ENCODE peak calls at places on chromosomes 11 and 22, in nine cellular contexts. One of them, this sample, is unnamed.

GRCh38 chr11:9231848-9232177 is 33.3 kb downstream of the DENND5A start:
- DNase-seq in GM04504: peak
- DNase-seq in GM10248: peak
- DNase-seq in naive thymus-derived CD8-positive, alpha-beta T cell: no peak
- DNase-seq in ACHN: no peak
- DNase-seq in AG08396: peak
- DNase-seq in stimulated activated CD8-positive, alpha-beta memory T cell treated with anti-CD3 and anti-CD28 coated beads, Interleukin-15, amount 100 ng/mL, for 4 hours: no peak
- DNase-seq in activated CD4-positive, alpha-beta T cell treated with anti-CD3 and anti-CD28 coated beads for 24 hours: no peak
- DNase-seq in bronchial epithelial cell: no peak
- DNase-seq in this sample: no peak

GRCh38 chr11:103295704-103296103 is 186.5 kb downstream of the DYNC2H1 start:
- DNase-seq in GM04504: no peak
- DNase-seq in GM10248: no peak
- DNase-seq in naive thymus-derived CD8-positive, alpha-beta T cell: no peak
- DNase-seq in ACHN: peak
- DNase-seq in AG08396: no peak
- DNase-seq in stimulated activated CD8-positive, alpha-beta memory T cell treated with anti-CD3 and anti-CD28 coated beads, Interleukin-15, amount 100 ng/mL, for 4 hours: no peak
- DNase-seq in activated CD4-positive, alpha-beta T cell treated with anti-CD3 and anti-CD28 coated beads for 24 hours: no peak
- DNase-seq in bronchial epithelial cell: no peak
- DNase-seq in this sample: no peak

GRCh38 chr11:70669281-70669680 is 271.0 kb downstream of the CTTN start:
- DNase-seq in GM04504: no peak
- DNase-seq in GM10248: no peak
- DNase-seq in naive thymus-derived CD8-positive, alpha-beta T cell: no peak
- DNase-seq in ACHN: no peak
- DNase-seq in AG08396: no peak
- DNase-seq in stimulated activated CD8-positive, alpha-beta memory T cell treated with anti-CD3 and anti-CD28 coated beads, Interleukin-15, amount 100 ng/mL, for 4 hours: no peak
- DNase-seq in activated CD4-positive, alpha-beta T cell treated with anti-CD3 and anti-CD28 coated beads for 24 hours: no peak
- DNase-seq in bronchial epithelial cell: no peak
- DNase-seq in this sample: no peak

GRCh38 chr11:108713076-108713790 is 48.4 kb downstream of the DDX10 start:
- DNase-seq in GM04504: no peak
- DNase-seq in GM10248: peak
- DNase-seq in naive thymus-derived CD8-positive, alpha-beta T cell: no peak
- DNase-seq in ACHN: no peak
- DNase-seq in AG08396: no peak
- DNase-seq in stimulated activated CD8-positive, alpha-beta memory T cell treated with anti-CD3 and anti-CD28 coated beads, Interleukin-15, amount 100 ng/mL, for 4 hours: no peak
- DNase-seq in activated CD4-positive, alpha-beta T cell treated with anti-CD3 and anti-CD28 coated beads for 24 hours: no peak
- DNase-seq in bronchial epithelial cell: no peak
- DNase-seq in this sample: no peak

GRCh38 chr22:23402275-23403151 is 177.6 kb downstream of the IGLL1 start:
- DNase-seq in GM04504: no peak
- DNase-seq in GM10248: peak
- DNase-seq in naive thymus-derived CD8-positive, alpha-beta T cell: peak
- DNase-seq in ACHN: peak
- DNase-seq in AG08396: peak
- DNase-seq in stimulated activated CD8-positive, alpha-beta memory T cell treated with anti-CD3 and anti-CD28 coated beads, Interleukin-15, amount 100 ng/mL, for 4 hours: no peak
- DNase-seq in activated CD4-positive, alpha-beta T cell treated with anti-CD3 and anti-CD28 coated beads for 24 hours: peak
- DNase-seq in bronchial epithelial cell: peak
- DNase-seq in this sample: no peak

GRCh38 chr11:26936109-26936508 is 57.8 kb upstream of the FIBIN start:
- DNase-seq in GM04504: no peak
- DNase-seq in GM10248: no peak
- DNase-seq in naive thymus-derived CD8-positive, alpha-beta T cell: no peak
- DNase-seq in ACHN: no peak
- DNase-seq in AG08396: no peak
- DNase-seq in stimulated activated CD8-positive, alpha-beta memory T cell treated with anti-CD3 and anti-CD28 coated beads, Interleukin-15, amount 100 ng/mL, for 4 hours: no peak
- DNase-seq in activated CD4-positive, alpha-beta T cell treated with anti-CD3 and anti-CD28 coated beads for 24 hours: no peak
- DNase-seq in bronchial epithelial cell: no peak
- DNase-seq in this sample: peak

GRCh38 chr11:29159552-29160465 is 857.0 kb downstream of the KCNA4 start:
- DNase-seq in GM04504: peak
- DNase-seq in GM10248: peak
- DNase-seq in naive thymus-derived CD8-positive, alpha-beta T cell: no peak
- DNase-seq in ACHN: peak
- DNase-seq in AG08396: peak
- DNase-seq in stimulated activated CD8-positive, alpha-beta memory T cell treated with anti-CD3 and anti-CD28 coated beads, Interleukin-15, amount 100 ng/mL, for 4 hours: no peak
- DNase-seq in activated CD4-positive, alpha-beta T cell treated with anti-CD3 and anti-CD28 coated beads for 24 hours: no peak
- DNase-seq in bronchial epithelial cell: peak
- DNase-seq in this sample: no peak

GRCh38 chr22:49951001-49951677 is 9.4 kb upstream of the PIM3 start:
- DNase-seq in GM04504: no peak
- DNase-seq in GM10248: peak
- DNase-seq in naive thymus-derived CD8-positive, alpha-beta T cell: no peak
- DNase-seq in ACHN: no peak
- DNase-seq in AG08396: no peak
- DNase-seq in stimulated activated CD8-positive, alpha-beta memory T cell treated with anti-CD3 and anti-CD28 coated beads, Interleukin-15, amount 100 ng/mL, for 4 hours: peak
- DNase-seq in activated CD4-positive, alpha-beta T cell treated with anti-CD3 and anti-CD28 coated beads for 24 hours: no peak
- DNase-seq in bronchial epithelial cell: peak
- DNase-seq in this sample: no peak

GRCh38 chr22:25627271-25627848 is 62.9 kb downstream of the GRK3 start:
- DNase-seq in GM04504: no peak
- DNase-seq in GM10248: no peak
- DNase-seq in naive thymus-derived CD8-positive, alpha-beta T cell: no peak
- DNase-seq in ACHN: no peak
- DNase-seq in AG08396: no peak
- DNase-seq in stimulated activated CD8-positive, alpha-beta memory T cell treated with anti-CD3 and anti-CD28 coated beads, Interleukin-15, amount 100 ng/mL, for 4 hours: no peak
- DNase-seq in activated CD4-positive, alpha-beta T cell treated with anti-CD3 and anti-CD28 coated beads for 24 hours: no peak
- DNase-seq in bronchial epithelial cell: peak
- DNase-seq in this sample: no peak

GRCh38 chr22:50261615-50262459 is at the start of gene MAPK12:
- DNase-seq in GM04504: no peak
- DNase-seq in GM10248: peak
- DNase-seq in naive thymus-derived CD8-positive, alpha-beta T cell: no peak
- DNase-seq in ACHN: peak
- DNase-seq in AG08396: peak
- DNase-seq in stimulated activated CD8-positive, alpha-beta memory T cell treated with anti-CD3 and anti-CD28 coated beads, Interleukin-15, amount 100 ng/mL, for 4 hours: no peak
- DNase-seq in activated CD4-positive, alpha-beta T cell treated with anti-CD3 and anti-CD28 coated beads for 24 hours: no peak
- DNase-seq in bronchial epithelial cell: no peak
- DNase-seq in this sample: no peak

GRCh38 chr11:65316979-65317786 is 2.5 kb downstream of the CDC42EP2 start:
- DNase-seq in GM04504: peak
- DNase-seq in GM10248: no peak
- DNase-seq in naive thymus-derived CD8-positive, alpha-beta T cell: no peak
- DNase-seq in ACHN: no peak
- DNase-seq in AG08396: peak
- DNase-seq in stimulated activated CD8-positive, alpha-beta memory T cell treated with anti-CD3 and anti-CD28 coated beads, Interleukin-15, amount 100 ng/mL, for 4 hours: no peak
- DNase-seq in activated CD4-positive, alpha-beta T cell treated with anti-CD3 and anti-CD28 coated beads for 24 hours: no peak
- DNase-seq in bronchial epithelial cell: peak
- DNase-seq in this sample: no peak

GRCh38 chr11:7905961-7906429 is 25.1 kb downstream of the OR10A6 start:
- DNase-seq in GM04504: no peak
- DNase-seq in GM10248: no peak
- DNase-seq in naive thymus-derived CD8-positive, alpha-beta T cell: no peak
- DNase-seq in ACHN: no peak
- DNase-seq in AG08396: no peak
- DNase-seq in stimulated activated CD8-positive, alpha-beta memory T cell treated with anti-CD3 and anti-CD28 coated beads, Interleukin-15, amount 100 ng/mL, for 4 hours: no peak
- DNase-seq in activated CD4-positive, alpha-beta T cell treated with anti-CD3 and anti-CD28 coated beads for 24 hours: no peak
- DNase-seq in bronchial epithelial cell: peak
- DNase-seq in this sample: no peak

GRCh38 chr11:118047749-118048148 is 29.1 kb upstream of the TMPRSS4 start:
- DNase-seq in GM04504: no peak
- DNase-seq in GM10248: no peak
- DNase-seq in naive thymus-derived CD8-positive, alpha-beta T cell: no peak
- DNase-seq in ACHN: no peak
- DNase-seq in AG08396: no peak
- DNase-seq in stimulated activated CD8-positive, alpha-beta memory T cell treated with anti-CD3 and anti-CD28 coated beads, Interleukin-15, amount 100 ng/mL, for 4 hours: no peak
- DNase-seq in activated CD4-positive, alpha-beta T cell treated with anti-CD3 and anti-CD28 coated beads for 24 hours: no peak
- DNase-seq in bronchial epithelial cell: no peak
- DNase-seq in this sample: no peak

This sample was measured in D721Med.